ENCODE peak calls at places on chromosomes 11 and 22, in six cellular contexts. X is SHP77 treated with DMSO at 0.1 percent for 48 hours, L is NCI-H2029 treated with DMSO at 0.1 percent for 48 hours, F is astrocyte of the spinal cord, J is osteoblast, M is mucosa of gallbladder. T is an unnamed sample.

GRCh38 chr11:6438979-6439571 is 1.7 kb downstream of the HPX start:
- DNase-seq in M (peak; percentile 66), L (peak; percentile 14), X (no peak), F (peak; percentile 40), J (no peak), T (peak; percentile 9)

GRCh38 chr11:8387141-8387540 is 123.5 kb upstream of the LMO1 start:
- DNase-seq in L (no peak), X (no peak), F (no peak), M (no peak), J (no peak), T (no peak)

GRCh38 chr11:76524919-76525318 is 80.1 kb downstream of the EMSY start:
- DNase-seq in J (peak; percentile 34), L (peak; percentile 78), F (peak; percentile 59), X (peak; percentile 19), M (peak; percentile 19), T (no peak)

GRCh38 chr11:77151804-77152513 is 23.9 kb downstream of the MYO7A start:
- DNase-seq in J (peak; percentile 96), F (no peak), X (no peak), L (no peak), M (peak; percentile 36), T (no peak)

GRCh38 chr11:124970925-124971324 is 16.9 kb downstream of the CCDC15 start:
- DNase-seq in L (no peak), J (peak; percentile 58), F (peak; percentile 35), M (no peak), X (no peak), T (no peak)

GRCh38 chr11:118529584-118530175 is 1.3 kb upstream of the TMEM25 start:
- DNase-seq in M (no peak), X (no peak), J (peak; percentile 86), L (no peak), F (no peak), T (no peak)

GRCh38 chr11:95255523-95256165 is 24.6 kb upstream of the SESN3 start:
- DNase-seq in L (peak; percentile 61), M (no peak), J (no peak), X (no peak), F (no peak), T (no peak)

GRCh38 chr11:46380340-46381045 is 976 bp upstream of the MDK start:
- DNase-seq in F (peak; percentile 20), L (no peak), J (peak; percentile 97), M (peak; percentile 53), X (no peak), T (no peak)

GRCh38 chr11:44823006-44823405 is 96.2 kb downstream of the TSPAN18 start:
- DNase-seq in X (no peak), F (no peak), J (no peak), M (no peak), L (no peak), T (no peak)

GRCh38 chr11:126993599-126993998 is 7.0 kb downstream of the KIRREL3 start:
- DNase-seq in L (no peak), J (no peak), X (no peak), M (no peak), F (no peak), T (no peak)

GRCh38 chr11:64256300-64256699 is 5.0 kb downstream of the PLCB3 start:
- DNase-seq in F (no peak), L (no peak), X (no peak), J (peak; percentile 82), M (no peak), T (no peak)

GRCh38 chr22:36435516-36436415 is 45.7 kb downstream of the TXN2 start:
- DNase-seq in M (peak; percentile 84), L (peak; percentile 85), X (peak; percentile 62), J (peak; percentile 36), F (no peak), T (peak; percentile 80)

GRCh38 chr22:38219644-38220043 is 17.9 kb downstream of the MAFF start:
- DNase-seq in L (no peak), X (no peak), F (no peak), J (peak; percentile 56), M (no peak), T (no peak)

GRCh38 chr11:64801591-64802369 is 1.2 kb downstream of the MAP4K2 start:
- DNase-seq in L (no peak), X (no peak), J (peak; percentile 82), F (no peak), M (no peak), T (no peak)

GRCh38 chr11:62149986-62150886 is 26.4 kb downstream of the INCENP start:
- DNase-seq in F (no peak), L (no peak), X (no peak), J (peak; percentile 21), M (no peak), T (no peak)

GRCh38 chr11:117333921-117334320 is 6.3 kb downstream of the CEP164 start:
- DNase-seq in F (no peak), J (no peak), X (no peak), L (no peak), M (no peak), T (no peak)

GRCh38 chr22:24006207-24006913 is 1.1 kb upstream of the GSTT4 start:
- DNase-seq in J (peak; percentile 82), M (no peak), X (no peak), F (no peak), L (no peak), T (no peak)

GRCh38 chr11:76598426-76598839 is 72.1 kb downstream of the LRRC32 start:
- DNase-seq in F (peak; percentile 51), X (no peak), J (peak; percentile 94), L (no peak), M (no peak), T (peak; percentile 27)

T was measured in NCI-H510A treated with DMSO at 0.1 percent for 48 hours.